ENCODE peak calls at places on chromosomes 13 and 19, in six cellular contexts. M is tibial nerve, W is upper lobe of left lung, P is adrenal gland, K is pancreas, C is cardiac muscle cell. V is an unnamed sample.

GRCh38 chr13:50358715-50359367 is 343.6 kb downstream of the KCNRG start:
- DNase-seq in W (no peak), K (no peak), P (no peak), M (no peak), C (no peak), V (no peak)

GRCh38 chr19:48271531-48272151 is 1.8 kb downstream of the ZNF114 start:
- DNase-seq in K (peak; percentile 69), W (peak; percentile 56), M (no peak), P (peak; percentile 31), C (peak; percentile 64), V (peak; percentile 74)

GRCh38 chr13:94369862-94370491 is 109.5 kb downstream of the DCT start:
- DNase-seq in K (no peak), C (peak; percentile 62), W (no peak), P (no peak), M (no peak), V (no peak)

GRCh38 chr19:48959341-48960239 is 4.9 kb downstream of the BAX start:
- DNase-seq in M (no peak), C (no peak), W (no peak), P (no peak), K (no peak), V (no peak)

GRCh38 chr19:51607077-51607476 is 23.1 kb downstream of the SIGLEC5 start:
- DNase-seq in W (no peak), C (no peak), K (no peak), P (no peak), M (no peak), V (no peak)

GRCh38 chr19:34253711-34254551 is 423 bp upstream of the GARRE1 start:
- DNase-seq in P (peak; percentile 89), M (no peak), K (peak; percentile 97), C (no peak), W (peak; percentile 84), V (peak; percentile 96)

GRCh38 chr13:25731037-25731436 is 320.8 kb downstream of the SHISA2 start:
- DNase-seq in W (no peak), M (no peak), K (no peak), C (no peak), P (no peak), V (no peak)

GRCh38 chr13:25300861-25301346 is 521 bp upstream of the NUP58 start:
- DNase-seq in M (no peak), P (peak; percentile 31), K (peak; percentile 59), C (peak; percentile 51), W (peak; percentile 25), V (peak; percentile 66)

GRCh38 chr19:18280247-18281081 is 958 bp downstream of the JUND start:
- DNase-seq in K (peak; percentile 90), W (peak; percentile 88), M (peak; percentile 79), P (peak; percentile 86), C (peak; percentile 78), V (peak; percentile 92)

GRCh38 chr13:23643828-23644419 is 73.7 kb downstream of the TNFRSF19 start:
- DNase-seq in C (peak; percentile 41), P (no peak), K (no peak), M (no peak), W (no peak), V (no peak)

GRCh38 chr13:66618702-66619101 is 611.4 kb downstream of the PCDH9 start:
- DNase-seq in C (peak; percentile 62), M (no peak), K (no peak), P (no peak), W (no peak), V (no peak)

GRCh38 chr13:89061821-89062220 is 1390.7 kb downstream of the SLITRK5 start:
- DNase-seq in M (no peak), P (no peak), W (no peak), C (no peak), K (peak; percentile 30), V (no peak)

GRCh38 chr19:31348416-31349159 is 648 bp downstream of the TSHZ3 start:
- DNase-seq in M (no peak), W (no peak), P (peak; percentile 32), C (peak; percentile 43), K (no peak), V (no peak)

GRCh38 chr19:1248454-1249297 is at the start of gene MIDN:
- DNase-seq in W (peak; percentile 86), P (peak; percentile 91), C (peak; percentile 93), M (no peak), K (peak; percentile 93), V (peak; percentile 95)

GRCh38 chr13:35388456-35388855 is 88.0 kb downstream of the MAB21L1 start:
- DNase-seq in K (no peak), W (no peak), P (no peak), M (no peak), C (peak; percentile 3), V (no peak)

GRCh38 chr13:91144054-91144453 is 203.4 kb upstream of the MIR17HG start:
- DNase-seq in M (no peak), K (no peak), P (no peak), C (no peak), W (no peak), V (no peak)

GRCh38 chr13:37429976-37430375 is 168.6 kb downstream of the POSTN start:
- DNase-seq in P (no peak), M (no peak), C (peak; percentile 69), W (no peak), K (no peak), V (no peak)

GRCh38 chr13:97723655-97724054 is 229.8 kb upstream of the IPO5 start:
- DNase-seq in M (no peak), C (no peak), P (no peak), K (no peak), W (peak; percentile 54), V (no peak)

GRCh38 chr13:83211301-83211700 is 671.0 kb downstream of the SLITRK1 start:
- DNase-seq in W (no peak), P (no peak), C (no peak), M (no peak), K (no peak), V (no peak)

GRCh38 chr19:33287438-33287837 is 14.9 kb downstream of the CEBPA start:
- DNase-seq in P (no peak), W (no peak), M (no peak), K (no peak), C (no peak), V (no peak)

GRCh38 chr19:17127671-17128070 is 52.1 kb downstream of the MYO9B start:
- DNase-seq in C (no peak), M (no peak), K (no peak), W (no peak), P (no peak), V (no peak)
- TF ChIP-seq CTCF in C (no peak), M (no peak), K (no peak), W (no peak), P (no peak), V (no peak)

DNA sequence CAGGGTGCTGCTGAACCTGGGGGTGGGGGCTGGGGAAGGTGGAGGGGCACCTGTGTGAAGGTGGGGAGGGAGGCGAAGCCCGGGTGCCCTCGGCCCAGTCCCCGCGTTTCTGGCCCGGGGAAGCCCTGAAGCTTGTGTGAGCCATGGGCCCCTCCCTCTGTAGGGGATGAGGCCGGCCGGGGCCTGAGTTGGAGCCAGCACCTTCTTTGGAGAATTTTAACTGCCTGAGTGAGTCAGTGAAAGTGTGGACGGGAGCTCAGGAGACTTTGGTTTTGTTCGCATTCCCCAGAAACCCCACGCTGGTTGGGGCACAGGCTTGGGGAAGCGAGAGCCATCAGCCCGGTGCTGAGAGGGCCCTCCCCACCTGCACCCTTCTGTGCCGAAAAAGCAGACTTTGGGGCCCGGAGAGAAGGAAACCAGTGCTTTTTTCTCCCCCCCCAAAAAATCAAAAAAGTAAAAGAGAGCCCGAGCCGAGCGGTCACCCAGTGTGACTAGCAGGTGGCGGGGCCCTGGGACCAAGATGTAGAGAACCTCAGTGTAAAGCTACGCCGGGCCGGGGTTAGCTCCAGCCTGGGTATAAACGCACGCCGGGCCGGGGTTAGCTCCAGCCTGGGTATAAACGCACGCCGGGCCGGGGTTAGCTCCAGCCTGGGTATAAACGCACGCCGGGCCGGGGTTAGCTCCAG is 45.1 kb downstream of the TMEM255B start:
- DNase-seq in P (no peak), W (no peak), K (peak; percentile 37), C (no peak), M (no peak), V (peak; percentile 58)
- H3K27ac ChIP-seq in P (no peak overlapping the region), W (no peak overlapping the region), K (no peak overlapping the region), C (no peak overlapping the region), M (no peak overlapping the region), V (no peak overlapping the region)

GRCh38 chr19:46617566-46618079 is 7.3 kb downstream of the PTGIR start:
- DNase-seq in W (no peak), M (no peak), K (no peak), P (no peak), C (no peak), V (no peak)

GRCh38 chr19:46616631-46617322 is 8.1 kb downstream of the PTGIR start:
- DNase-seq in K (peak; percentile 90), C (peak; percentile 82), W (peak; percentile 71), P (peak; percentile 74), M (no peak), V (peak; percentile 82)

GRCh38 chr19:46614114-46614701 is 10.7 kb downstream of the PTGIR start:
- DNase-seq in M (peak; percentile 81), W (peak; percentile 82), C (peak; percentile 87), K (peak; percentile 94), P (peak; percentile 81), V (peak; percentile 89)

GRCh38 chr19:46613525-46613924 is 11.4 kb downstream of the PTGIR start:
- DNase-seq in M (no peak), W (no peak), P (no peak), C (no peak), K (peak; percentile 51), V (no peak)

DNA sequence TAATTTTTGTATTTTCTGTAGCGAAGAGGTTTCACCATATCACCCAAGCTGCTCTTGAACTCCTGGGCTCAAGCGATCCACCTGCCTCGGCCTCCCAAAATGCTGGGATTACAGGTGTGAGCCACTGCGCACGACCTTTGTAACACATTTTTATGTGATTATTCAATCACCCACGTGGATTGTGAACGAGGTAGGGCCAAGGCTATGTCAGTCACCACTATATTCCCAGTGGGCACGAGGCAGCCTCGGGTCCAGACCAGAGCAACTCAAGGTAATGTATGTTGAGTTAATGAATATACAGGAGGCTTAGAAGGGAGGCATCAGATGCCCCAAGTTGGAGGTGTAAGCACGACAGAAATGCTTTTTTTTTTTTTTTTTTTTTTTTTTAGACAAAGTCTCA is 8.9 kb downstream of the PTGIR start:
- DNase-seq in W (no peak), K (no peak), C (no peak), M (no peak), P (no peak), V (no peak)
- H3K4me1 ChIP-seq in W (peaks cover 34% of the 10 kb centered on the region), K (peaks cover 13% of the 10 kb centered on the region), C (peaks cover 5% of the 10 kb centered on the region), M (peaks cover 70% of the 10 kb centered on the region), P (no peaks in the 10 kb centered on the region), V (peaks cover 37% of the 10 kb centered on the region)

GRCh38 chr19:39532233-39533002 is at the start of gene EID2B:
- DNase-seq in C (peak; percentile 97), P (peak; percentile 94), W (peak; percentile 97), K (peak; percentile 99), M (peak; percentile 91), V (peak; percentile 98)

GRCh38 chr19:39533791-39534190 is 1.1 kb upstream of the EID2B start:
- DNase-seq in K (no peak), C (no peak), W (no peak), P (no peak), M (no peak), V (no peak)

GRCh38 chr19:39531834-39532232 is 819 bp downstream of the EID2B start:
- DNase-seq in P (no peak), C (no peak), W (no peak), K (no peak), M (no peak), V (no peak)

DNA sequence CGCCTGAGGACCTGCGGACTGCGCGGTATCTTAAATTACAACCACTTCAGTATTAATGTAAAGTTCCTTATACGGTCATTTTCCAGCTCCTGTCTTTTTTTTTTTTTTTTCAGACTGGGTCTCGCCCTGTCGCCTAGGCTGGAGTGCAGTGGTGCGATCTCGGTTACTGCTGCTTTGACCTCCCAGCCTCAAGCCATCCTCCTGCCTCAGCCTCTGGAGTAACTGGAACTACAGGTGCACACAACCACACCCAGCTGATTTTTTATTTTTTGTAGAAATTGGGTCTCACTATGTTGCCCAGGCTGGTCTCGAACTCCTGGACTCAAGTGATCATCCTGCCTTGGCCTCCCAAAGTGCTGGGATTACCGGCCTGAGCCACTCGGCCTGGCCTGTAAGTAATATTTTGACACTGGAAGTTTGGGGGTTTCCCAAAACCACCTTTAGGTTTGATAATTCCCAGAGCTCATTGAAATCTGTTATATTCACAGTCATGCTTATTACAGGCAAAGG is 406 bp upstream of the EID2B start:
- DNase-seq in M (no peak), C (no peak), W (no peak), P (no peak), K (no peak), V (no peak)
- TF ChIP-seq CTCF in M (no peak), C (no peak), W (no peak), P (no peak), K (no peak), V (peak; percentile 9)

V was measured in upper lobe of right lung.